ENCODE peak calls at places on chromosomes 7 and 10, in seven cellular contexts. One of them, this sample, is unnamed.

GRCh38 chr10:127947206-127947605 is 40.3 kb downstream of the PTPRE start:
- DNase-seq in heart left ventricle: no peak
- DNase-seq in iPS DF 6.9: no peak
- DNase-seq in hepatocyte: no peak
- DNase-seq in IMR-90: no peak
- DNase-seq in adrenal gland: no peak
- DNase-seq in brain microvascular endothelial cell: no peak
- DNase-seq in this sample: no peak

GRCh38 chr10:132319853-132320669 is 11.9 kb upstream of the LRRC27 start:
- DNase-seq in iPS DF 6.9: no peak
- DNase-seq in heart left ventricle: no peak
- DNase-seq in IMR-90: peak; percentile 92
- DNase-seq in adrenal gland: peak; percentile 83
- DNase-seq in hepatocyte: peak; percentile 62
- DNase-seq in brain microvascular endothelial cell: peak; percentile 87
- DNase-seq in this sample: peak; percentile 87

GRCh38 chr7:28155964-28156363 is 24.6 kb downstream of the JAZF1 start:
- DNase-seq in brain microvascular endothelial cell: peak; percentile 45
- DNase-seq in adrenal gland: no peak
- DNase-seq in hepatocyte: no peak
- DNase-seq in heart left ventricle: no peak
- DNase-seq in IMR-90: peak; percentile 59
- DNase-seq in iPS DF 6.9: no peak
- DNase-seq in this sample: no peak

GRCh38 chr10:104435822-104436221 is 82.2 kb downstream of the CFAP58 start:
- DNase-seq in brain microvascular endothelial cell: no peak
- DNase-seq in IMR-90: peak; percentile 4
- DNase-seq in hepatocyte: no peak
- DNase-seq in adrenal gland: no peak
- DNase-seq in heart left ventricle: no peak
- DNase-seq in iPS DF 6.9: no peak
- DNase-seq in this sample: no peak

GRCh38 chr7:95865716-95866371 is 93.5 kb downstream of the DYNC1I1 start:
- DNase-seq in adrenal gland: no peak
- DNase-seq in IMR-90: peak; percentile 8
- DNase-seq in hepatocyte: peak; percentile 34
- DNase-seq in heart left ventricle: no peak
- DNase-seq in iPS DF 6.9: no peak
- DNase-seq in brain microvascular endothelial cell: peak; percentile 33
- DNase-seq in this sample: peak; percentile 58

GRCh38 chr10:71684356-71685173 is 35.0 kb downstream of the C10orf105 start:
- DNase-seq in brain microvascular endothelial cell: no peak
- DNase-seq in adrenal gland: no peak
- DNase-seq in hepatocyte: no peak
- DNase-seq in IMR-90: no peak
- DNase-seq in heart left ventricle: no peak
- DNase-seq in iPS DF 6.9: no peak
- DNase-seq in this sample: no peak

GRCh38 chr10:119343001-119343601 is 135.7 kb downstream of the GRK5 start:
- DNase-seq in adrenal gland: no peak
- DNase-seq in brain microvascular endothelial cell: no peak
- DNase-seq in iPS DF 6.9: no peak
- DNase-seq in hepatocyte: no peak
- DNase-seq in heart left ventricle: peak; percentile 33
- DNase-seq in IMR-90: no peak
- DNase-seq in this sample: no peak

GRCh38 chr7:37336259-37336658 is 112.4 kb downstream of the ELMO1 start:
- DNase-seq in hepatocyte: no peak
- DNase-seq in adrenal gland: no peak
- DNase-seq in brain microvascular endothelial cell: no peak
- DNase-seq in IMR-90: no peak
- DNase-seq in heart left ventricle: no peak
- DNase-seq in iPS DF 6.9: no peak
- DNase-seq in this sample: no peak

GRCh38 chr10:988667-989545 is 672 bp downstream of the GTPBP4 start:
- DNase-seq in brain microvascular endothelial cell: no peak
- DNase-seq in adrenal gland: no peak
- DNase-seq in heart left ventricle: no peak
- DNase-seq in IMR-90: peak; percentile 28
- DNase-seq in iPS DF 6.9: no peak
- DNase-seq in hepatocyte: no peak
- DNase-seq in this sample: peak; percentile 44

GRCh38 chr10:99008106-99008505 is 227.5 kb downstream of the HPSE2 start:
- DNase-seq in IMR-90: no peak
- DNase-seq in heart left ventricle: no peak
- DNase-seq in hepatocyte: no peak
- DNase-seq in iPS DF 6.9: no peak
- DNase-seq in adrenal gland: no peak
- DNase-seq in brain microvascular endothelial cell: no peak
- DNase-seq in this sample: no peak

GRCh38 chr7:157983442-157984137 is 604.0 kb downstream of the PTPRN2 start:
- DNase-seq in iPS DF 6.9: no peak
- DNase-seq in brain microvascular endothelial cell: no peak
- DNase-seq in IMR-90: no peak
- DNase-seq in adrenal gland: no peak
- DNase-seq in hepatocyte: no peak
- DNase-seq in heart left ventricle: peak; percentile 58
- DNase-seq in this sample: no peak

GRCh38 chr10:60182691-60183090 is 207.0 kb downstream of the ANK3 start:
- DNase-seq in hepatocyte: no peak
- DNase-seq in adrenal gland: no peak
- DNase-seq in heart left ventricle: no peak
- DNase-seq in iPS DF 6.9: no peak
- DNase-seq in IMR-90: peak; percentile 21
- DNase-seq in brain microvascular endothelial cell: no peak
- DNase-seq in this sample: no peak

GRCh38 chr7:157405914-157406810 is 69.4 kb downstream of the DNAJB6 start:
- DNase-seq in brain microvascular endothelial cell: no peak
- DNase-seq in IMR-90: no peak
- DNase-seq in adrenal gland: peak; percentile 79
- DNase-seq in hepatocyte: no peak
- DNase-seq in iPS DF 6.9: no peak
- DNase-seq in heart left ventricle: no peak
- DNase-seq in this sample: no peak

GRCh38 chr7:30252885-30253795 is 31.3 kb upstream of the ZNRF2 start:
- DNase-seq in brain microvascular endothelial cell: peak; percentile 31
- DNase-seq in IMR-90: no peak
- DNase-seq in adrenal gland: peak; percentile 80
- DNase-seq in heart left ventricle: peak; percentile 70
- DNase-seq in iPS DF 6.9: no peak
- DNase-seq in hepatocyte: peak; percentile 34
- DNase-seq in this sample: peak; percentile 65
- H3K4me3 ChIP-seq in brain microvascular endothelial cell: no peak overlapping the region
- H3K4me3 ChIP-seq in IMR-90: no peak overlapping the region
- H3K4me3 ChIP-seq in adrenal gland: no peak overlapping the region
- H3K4me3 ChIP-seq in heart left ventricle: no peak overlapping the region
- H3K4me3 ChIP-seq in iPS DF 6.9: no peak overlapping the region
- H3K4me3 ChIP-seq in hepatocyte: no peak overlapping the region
- H3K4me3 ChIP-seq in this sample: no peak overlapping the region

GRCh38 chr10:123135415-123136141 is at the start of gene HMX3:
- DNase-seq in brain microvascular endothelial cell: no peak
- DNase-seq in heart left ventricle: no peak
- DNase-seq in adrenal gland: no peak
- DNase-seq in hepatocyte: no peak
- DNase-seq in iPS DF 6.9: no peak
- DNase-seq in IMR-90: peak; percentile 23
- DNase-seq in this sample: peak; percentile 56
- H3K4me3 ChIP-seq in brain microvascular endothelial cell: no peak within 1 kb of the TSS
- H3K4me3 ChIP-seq in heart left ventricle: peak within 1 kb of the TSS; percentile 51
- H3K4me3 ChIP-seq in adrenal gland: no peak within 1 kb of the TSS
- H3K4me3 ChIP-seq in hepatocyte: no peak within 1 kb of the TSS
- H3K4me3 ChIP-seq in iPS DF 6.9: peak within 1 kb of the TSS; percentile 42
- H3K4me3 ChIP-seq in IMR-90: peak within 1 kb of the TSS; percentile 27
- H3K4me3 ChIP-seq in this sample: peak within 1 kb of the TSS; percentile 18

GRCh38 chr10:63208981-63209380 is 75.9 kb downstream of the NRBF2 start:
- DNase-seq in brain microvascular endothelial cell: peak; percentile 66
- DNase-seq in hepatocyte: no peak
- DNase-seq in adrenal gland: no peak
- DNase-seq in IMR-90: peak; percentile 75
- DNase-seq in iPS DF 6.9: no peak
- DNase-seq in heart left ventricle: no peak
- DNase-seq in this sample: no peak

GRCh38 chr10:63204667-63205391 is 71.7 kb downstream of the NRBF2 start:
- DNase-seq in hepatocyte: no peak
- DNase-seq in IMR-90: no peak
- DNase-seq in brain microvascular endothelial cell: no peak
- DNase-seq in adrenal gland: no peak
- DNase-seq in iPS DF 6.9: no peak
- DNase-seq in heart left ventricle: no peak
- DNase-seq in this sample: no peak

GRCh38 chr10:63206576-63206975 is 73.4 kb downstream of the NRBF2 start:
- DNase-seq in brain microvascular endothelial cell: no peak
- DNase-seq in iPS DF 6.9: no peak
- DNase-seq in IMR-90: peak; percentile 20
- DNase-seq in hepatocyte: no peak
- DNase-seq in adrenal gland: no peak
- DNase-seq in heart left ventricle: no peak
- DNase-seq in this sample: no peak

GRCh38 chr10:63209703-63210102 is 76.6 kb downstream of the NRBF2 start:
- DNase-seq in brain microvascular endothelial cell: no peak
- DNase-seq in adrenal gland: no peak
- DNase-seq in heart left ventricle: no peak
- DNase-seq in IMR-90: peak; percentile 49
- DNase-seq in iPS DF 6.9: no peak
- DNase-seq in hepatocyte: no peak
- DNase-seq in this sample: no peak

GRCh38 chr10:63206997-63207952 is 74.1 kb downstream of the NRBF2 start:
- DNase-seq in brain microvascular endothelial cell: peak; percentile 87
- DNase-seq in IMR-90: peak; percentile 94
- DNase-seq in heart left ventricle: no peak
- DNase-seq in hepatocyte: peak; percentile 8
- DNase-seq in iPS DF 6.9: no peak
- DNase-seq in adrenal gland: peak; percentile 38
- DNase-seq in this sample: peak; percentile 17
- H3K4me3 ChIP-seq in brain microvascular endothelial cell: no peak overlapping the region
- H3K4me3 ChIP-seq in IMR-90: no peak overlapping the region
- H3K4me3 ChIP-seq in heart left ventricle: peak overlapping the region; percentile 19
- H3K4me3 ChIP-seq in hepatocyte: no peak overlapping the region
- H3K4me3 ChIP-seq in iPS DF 6.9: no peak overlapping the region
- H3K4me3 ChIP-seq in adrenal gland: no peak overlapping the region
- H3K4me3 ChIP-seq in this sample: no peak overlapping the region

DNA sequence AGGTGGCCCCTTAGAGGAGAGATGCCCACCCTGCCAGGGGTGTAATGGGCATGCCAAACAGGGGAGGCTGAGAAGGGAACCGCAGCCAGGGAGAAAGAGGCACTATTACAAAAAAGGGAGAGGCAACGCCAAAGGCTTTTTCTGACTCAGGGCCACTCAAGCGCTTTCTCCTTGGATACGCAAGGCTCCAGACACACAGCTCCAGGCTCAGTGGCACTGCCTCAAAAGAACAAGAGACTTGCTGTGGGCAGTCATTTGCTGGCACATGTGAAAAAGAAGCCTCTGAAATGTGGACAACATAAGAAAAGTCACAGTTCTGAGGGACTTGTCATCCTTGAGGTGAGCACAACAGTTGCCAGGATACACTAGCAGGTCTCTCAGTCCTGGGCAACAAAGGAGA is 128.4 kb downstream of the DGKI start:
- DNase-seq in hepatocyte: no peak
- DNase-seq in heart left ventricle: peak; percentile 40
- DNase-seq in brain microvascular endothelial cell: no peak
- DNase-seq in IMR-90: no peak
- DNase-seq in adrenal gland: no peak
- DNase-seq in iPS DF 6.9: no peak
- DNase-seq in this sample: no peak
- H3K4me3 ChIP-seq in hepatocyte: no peak overlapping the region
- H3K4me3 ChIP-seq in heart left ventricle: no peak overlapping the region
- H3K4me3 ChIP-seq in brain microvascular endothelial cell: no peak overlapping the region
- H3K4me3 ChIP-seq in IMR-90: no peak overlapping the region
- H3K4me3 ChIP-seq in adrenal gland: no peak overlapping the region
- H3K4me3 ChIP-seq in iPS DF 6.9: no peak overlapping the region
- H3K4me3 ChIP-seq in this sample: no peak overlapping the region

GRCh38 chr10:21754410-21755011 is 220.5 kb downstream of the MLLT10 start:
- DNase-seq in iPS DF 6.9: no peak
- DNase-seq in adrenal gland: no peak
- DNase-seq in IMR-90: no peak
- DNase-seq in hepatocyte: peak; percentile 62
- DNase-seq in brain microvascular endothelial cell: no peak
- DNase-seq in heart left ventricle: no peak
- DNase-seq in this sample: peak; percentile 68
- H3K4me3 ChIP-seq in iPS DF 6.9: no peak overlapping the region
- H3K4me3 ChIP-seq in adrenal gland: no peak overlapping the region
- H3K4me3 ChIP-seq in IMR-90: no peak overlapping the region
- H3K4me3 ChIP-seq in hepatocyte: no peak overlapping the region
- H3K4me3 ChIP-seq in brain microvascular endothelial cell: no peak overlapping the region
- H3K4me3 ChIP-seq in heart left ventricle: no peak overlapping the region
- H3K4me3 ChIP-seq in this sample: no peak overlapping the region

GRCh38 chr7:128737867-128738390 is 1.2 kb upstream of the CALU start:
- DNase-seq in brain microvascular endothelial cell: peak; percentile 51
- DNase-seq in heart left ventricle: no peak
- DNase-seq in hepatocyte: peak; percentile 33
- DNase-seq in iPS DF 6.9: no peak
- DNase-seq in adrenal gland: no peak
- DNase-seq in IMR-90: peak; percentile 85
- DNase-seq in this sample: no peak
- H3K4me3 ChIP-seq in brain microvascular endothelial cell: no peak overlapping the region
- H3K4me3 ChIP-seq in heart left ventricle: no peak overlapping the region
- H3K4me3 ChIP-seq in hepatocyte: no peak overlapping the region
- H3K4me3 ChIP-seq in iPS DF 6.9: no peak overlapping the region
- H3K4me3 ChIP-seq in adrenal gland: no peak overlapping the region
- H3K4me3 ChIP-seq in IMR-90: no peak overlapping the region
- H3K4me3 ChIP-seq in this sample: no peak overlapping the region

DNA sequence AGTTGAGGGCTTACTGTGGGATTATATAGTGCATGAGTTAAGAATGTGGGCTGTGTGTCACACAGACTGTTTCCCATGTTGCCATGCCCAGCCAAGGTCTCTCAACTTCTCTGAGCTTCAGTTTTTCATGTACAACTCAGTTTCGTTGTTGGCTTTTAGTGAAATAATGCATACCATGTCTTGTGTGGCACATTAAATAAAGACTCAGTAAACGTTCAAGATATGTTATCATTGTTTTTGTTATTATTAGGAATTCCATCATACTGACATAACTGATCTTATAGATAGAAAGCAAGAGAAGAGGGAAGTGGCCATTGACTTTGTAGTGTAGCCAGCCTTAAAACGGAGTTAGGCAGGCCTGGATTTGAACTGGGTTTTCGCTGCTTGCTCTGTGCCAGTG is 2.9 kb downstream of the CDK14 start:
- DNase-seq in adrenal gland: no peak
- DNase-seq in heart left ventricle: no peak
- DNase-seq in IMR-90: peak; percentile 37
- DNase-seq in hepatocyte: no peak
- DNase-seq in iPS DF 6.9: no peak
- DNase-seq in brain microvascular endothelial cell: peak; percentile 31
- DNase-seq in this sample: no peak
- H3K4me3 ChIP-seq in adrenal gland: no peak overlapping the region
- H3K4me3 ChIP-seq in heart left ventricle: no peak overlapping the region
- H3K4me3 ChIP-seq in IMR-90: no peak overlapping the region
- H3K4me3 ChIP-seq in hepatocyte: no peak overlapping the region
- H3K4me3 ChIP-seq in iPS DF 6.9: no peak overlapping the region
- H3K4me3 ChIP-seq in brain microvascular endothelial cell: no peak overlapping the region
- H3K4me3 ChIP-seq in this sample: no peak overlapping the region